ENCODE peak calls at places on chromosomes 11 and 22, in seven cellular contexts. One of them, this sample, is unnamed.

GRCh38 chr11:117941163-117941707 is 12.0 kb upstream of the TMPRSS13 start:
- DNase-seq in T-helper 2 cell: no peak
- DNase-seq in ELR: no peak
- DNase-seq in LoVo: peak
- DNase-seq in RPMI8226: no peak
- DNase-seq in GM10248: no peak
- DNase-seq in breast epithelium: no peak
- DNase-seq in this sample: no peak

GRCh38 chr11:47414685-47415070 is 6.3 kb downstream of the SLC39A13 start:
- DNase-seq in T-helper 2 cell: no peak
- DNase-seq in ELR: no peak
- DNase-seq in LoVo: no peak
- DNase-seq in RPMI8226: no peak
- DNase-seq in GM10248: no peak
- DNase-seq in breast epithelium: no peak
- DNase-seq in this sample: no peak

GRCh38 chr11:17607083-17607429 is 60.0 kb downstream of the OTOG start:
- DNase-seq in T-helper 2 cell: no peak
- DNase-seq in ELR: no peak
- DNase-seq in LoVo: no peak
- DNase-seq in RPMI8226: no peak
- DNase-seq in GM10248: no peak
- DNase-seq in breast epithelium: no peak
- DNase-seq in this sample: no peak

GRCh38 chr11:120186408-120186798 is 24.4 kb upstream of the OAF start:
- DNase-seq in T-helper 2 cell: no peak
- DNase-seq in ELR: no peak
- DNase-seq in LoVo: no peak
- DNase-seq in RPMI8226: no peak
- DNase-seq in GM10248: no peak
- DNase-seq in breast epithelium: no peak
- DNase-seq in this sample: no peak

GRCh38 chr11:112352907-112353306 is 92.2 kb upstream of the PLET1 start:
- DNase-seq in T-helper 2 cell: no peak
- DNase-seq in ELR: peak
- DNase-seq in LoVo: no peak
- DNase-seq in RPMI8226: no peak
- DNase-seq in GM10248: no peak
- DNase-seq in breast epithelium: no peak
- DNase-seq in this sample: no peak

GRCh38 chr11:104291646-104292045 is 127.7 kb upstream of the PDGFD start:
- DNase-seq in T-helper 2 cell: no peak
- DNase-seq in ELR: no peak
- DNase-seq in LoVo: no peak
- DNase-seq in RPMI8226: no peak
- DNase-seq in GM10248: no peak
- DNase-seq in breast epithelium: no peak
- DNase-seq in this sample: no peak

GRCh38 chr22:36423461-36424404 is 36.0 kb upstream of the MYH9 start:
- DNase-seq in T-helper 2 cell: no peak
- DNase-seq in ELR: peak
- DNase-seq in LoVo: no peak
- DNase-seq in RPMI8226: no peak
- DNase-seq in GM10248: no peak
- DNase-seq in breast epithelium: no peak
- DNase-seq in this sample: no peak

GRCh38 chr22:17638432-17639237 is at the start of gene BCL2L13:
- DNase-seq in T-helper 2 cell: peak
- DNase-seq in ELR: peak
- DNase-seq in LoVo: peak
- DNase-seq in RPMI8226: peak
- DNase-seq in GM10248: peak
- DNase-seq in breast epithelium: peak
- DNase-seq in this sample: peak

GRCh38 chr11:66157182-66157864 is 87.3 kb downstream of the PACS1 start:
- DNase-seq in T-helper 2 cell: no peak
- DNase-seq in ELR: peak
- DNase-seq in LoVo: no peak
- DNase-seq in RPMI8226: peak
- DNase-seq in GM10248: peak
- DNase-seq in breast epithelium: no peak
- DNase-seq in this sample: no peak

GRCh38 chr11:45305874-45306623 is 19.9 kb upstream of the SYT13 start:
- DNase-seq in T-helper 2 cell: no peak
- DNase-seq in ELR: no peak
- DNase-seq in LoVo: no peak
- DNase-seq in RPMI8226: no peak
- DNase-seq in GM10248: no peak
- DNase-seq in breast epithelium: no peak
- DNase-seq in this sample: no peak

GRCh38 chr11:131884461-131885073 is 514.2 kb downstream of the NTM start:
- DNase-seq in T-helper 2 cell: no peak
- DNase-seq in ELR: peak
- DNase-seq in LoVo: no peak
- DNase-seq in RPMI8226: no peak
- DNase-seq in GM10248: no peak
- DNase-seq in breast epithelium: no peak
- DNase-seq in this sample: no peak

GRCh38 chr11:75142714-75143419 is 8.0 kb upstream of the SLCO2B1 start:
- DNase-seq in T-helper 2 cell: peak
- DNase-seq in ELR: peak
- DNase-seq in LoVo: peak
- DNase-seq in RPMI8226: peak
- DNase-seq in GM10248: peak
- DNase-seq in breast epithelium: no peak
- DNase-seq in this sample: peak

This sample was measured in iPS-NIHi11.